ENCODE peak calls at places on chromosomes 5 and 9, in six cellular contexts. H, S, V, F, Y and J are unnamed samples.

GRCh38 chr5:176621661-176622079 is 8.7 kb downstream of the SNCB start:
- DNase-seq in H (no peak), S (no peak), V (no peak), F (no peak), Y (no peak), J (no peak)

GRCh38 chr5:76283670-76284069 is 119.4 kb upstream of the IQGAP2 start:
- DNase-seq in H (no peak), S (no peak), V (no peak), F (no peak), Y (no peak), J (no peak)

GRCh38 chr9:114156658-114157421 is 1.5 kb downstream of the COL27A1 start:
- DNase-seq in H (no peak), S (no peak), V (no peak), F (no peak), Y (peak; percentile 43), J (no peak)

GRCh38 chr9:129270903-129271431 is 92.9 kb upstream of the IER5L start:
- DNase-seq in H (no peak), S (peak; percentile 70), V (no peak), F (peak; percentile 67), Y (no peak), J (no peak)

GRCh38 chr9:123948290-123948689 is 18.4 kb upstream of the DENND1A start:
- DNase-seq in H (no peak), S (no peak), V (no peak), F (no peak), Y (no peak), J (no peak)

GRCh38 chr9:81083821-81084512 is 605.4 kb downstream of the TLE1 start:
- DNase-seq in H (no peak), S (no peak), V (no peak), F (no peak), Y (peak; percentile 4), J (no peak)

GRCh38 chr5:92909545-92909962 is 671.5 kb downstream of the NR2F1-AS1 start:
- DNase-seq in H (no peak), S (no peak), V (no peak), F (no peak), Y (no peak), J (no peak)

GRCh38 chr9:121935744-121936143 is 157.4 kb downstream of the TTLL11 start:
- DNase-seq in H (no peak), S (no peak), V (no peak), F (no peak), Y (no peak), J (no peak)

GRCh38 chr9:83336696-83337095 is 201.5 kb downstream of the FRMD3 start:
- DNase-seq in H (no peak), S (no peak), V (no peak), F (no peak), Y (peak; percentile 0), J (no peak)

GRCh38 chr5:96209829-96210228 is 223.2 kb downstream of the PCSK1 start:
- DNase-seq in H (no peak), S (no peak), V (no peak), F (no peak), Y (no peak), J (no peak)

GRCh38 chr5:177505075-177505474 is 4.6 kb downstream of the DOK3 start:
- DNase-seq in H (no peak), S (no peak), V (no peak), F (no peak), Y (no peak), J (no peak)